ENCODE peak calls at places on chromosomes 7 and 10, in four cellular contexts. F is WTC11, I is GM12878, G is K562. O is an unnamed sample.

GRCh38 chr7:4233621-4234497 is 448.2 kb upstream of the FOXK1 start:
- DNase-seq in I (no peak), F (no peak), G (no peak), O (no peak)

GRCh38 chr10:121595806-121596667 is 2.2 kb downstream of the FGFR2 start:
- DNase-seq in I (no peak), F (peak), G (no peak), O (no peak)

GRCh38 chr10:126387931-126388911 is at the start of gene ADAM12:
- DNase-seq in F (peak), G (no peak), I (no peak), O (no peak)

GRCh38 chr10:14698487-14699170 is 76.1 kb downstream of the FAM107B start:
- DNase-seq in G (no peak), F (no peak), I (no peak), O (no peak)

GRCh38 chr7:41621953-41622831 is 80.7 kb downstream of the INHBA start:
- DNase-seq in I (no peak), F (no peak), G (no peak), O (no peak)

GRCh38 chr10:117610321-117610720 is 67.8 kb downstream of the EMX2 start:
- DNase-seq in F (no peak), G (no peak), I (no peak), O (no peak)

GRCh38 chr10:11851910-11852309 is 28.8 kb downstream of the PROSER2 start:
- DNase-seq in G (no peak), I (no peak), F (no peak), O (no peak)

GRCh38 chr7:48009954-48010353 is 19.0 kb downstream of the SUN3 start:
- DNase-seq in G (no peak), F (no peak), I (no peak), O (no peak)

GRCh38 chr10:98225000-98225399 is 43.0 kb downstream of the LOXL4 start:
- DNase-seq in F (no peak), G (no peak), I (no peak), O (no peak)

GRCh38 chr10:61271127-61271780 is 181.9 kb downstream of the TMEM26 start:
- DNase-seq in F (no peak), I (no peak), G (no peak), O (peak)

GRCh38 chr10:49577182-49577925 is 32.8 kb upstream of the SLC18A3 start:
- DNase-seq in F (no peak), G (no peak), I (no peak), O (no peak)

GRCh38 chr10:97789770-97790397 is 18.1 kb upstream of the SFRP5 start:
- DNase-seq in F (no peak), I (no peak), G (no peak), O (no peak)

GRCh38 chr10:125057158-125058001 is 103.0 kb downstream of the CTBP2 start:
- DNase-seq in I (no peak), F (no peak), G (peak), O (no peak)

GRCh38 chr7:130891254-130892094 is 157.5 kb upstream of the KLF14 start:
- DNase-seq in F (no peak), I (no peak), G (no peak), O (no peak)

GRCh38 chr10:97734021-97734420 is 2.9 kb upstream of the ZFYVE27 start:
- DNase-seq in I (no peak), G (no peak), F (no peak), O (no peak)

GRCh38 chr7:34025579-34025978 is 120.2 kb downstream of the BMPER start:
- DNase-seq in I (no peak), F (no peak), G (no peak), O (no peak)

GRCh38 chr10:43203491-43204393 is 63.1 kb downstream of the RASGEF1A start:
- DNase-seq in I (no peak), F (peak), G (peak), O (no peak)

GRCh38 chr10:102678842-102679289 is 34.6 kb downstream of the TRIM8 start:
- DNase-seq in F (peak), I (no peak), G (peak), O (peak)

GRCh38 chr7:55163733-55164132 is 144.9 kb downstream of the EGFR start:
- DNase-seq in F (no peak), G (no peak), I (no peak), O (no peak)

GRCh38 chr10:129642427-129642826 is 175.4 kb downstream of the MGMT start:
- DNase-seq in I (no peak), G (no peak), F (no peak), O (peak)

GRCh38 chr7:110944966-110945644 is 145.8 kb upstream of the LRRN3 start:
- DNase-seq in I (no peak), F (no peak), G (no peak), O (no peak)

GRCh38 chr7:149637911-149638565 is 135.3 kb downstream of the ZNF467 start:
- DNase-seq in I (no peak), F (no peak), G (peak), O (no peak)

GRCh38 chr7:155141562-155141961 is 71.4 kb downstream of the HTR5A start:
- DNase-seq in I (no peak), F (no peak), G (no peak), O (no peak)

GRCh38 chr7:30983042-30983913 is 19.5 kb downstream of the GHRHR start:
- DNase-seq in I (no peak), F (peak), G (peak), O (peak)

GRCh38 chr7:80771523-80771922 is 133.1 kb downstream of the CD36 start:
- DNase-seq in I (no peak), F (no peak), G (no peak), O (no peak)

GRCh38 chr7:157669768-157670345 is 333.1 kb downstream of the DNAJB6 start:
- DNase-seq in G (no peak), F (no peak), I (no peak), O (no peak)

GRCh38 chr7:120272261-120272895 is 597 bp upstream of the KCND2 start:
- DNase-seq in F (peak), I (peak), G (peak), O (peak)

GRCh38 chr10:70267161-70267933 is 16.5 kb downstream of the NPFFR1 start:
- DNase-seq in G (peak), F (peak), I (no peak), O (no peak)

GRCh38 chr10:71225291-71226058 is 13.1 kb downstream of the UNC5B start:
- DNase-seq in G (no peak), I (no peak), F (no peak), O (no peak)

GRCh38 chr10:119104653-119105024 is 726 bp downstream of the DENND10 start:
- DNase-seq in G (no peak), F (peak), I (no peak), O (no peak)

GRCh38 chr7:139095194-139095659 is 14.3 kb downstream of the ZC3HAV1 start:
- DNase-seq in G (no peak), I (peak), F (no peak), O (no peak)

GRCh38 chr10:11795101-11795920 is 27.8 kb upstream of the PROSER2 start:
- DNase-seq in F (no peak), I (no peak), G (no peak), O (no peak)

GRCh38 chr10:43983405-43983804 is 334.7 kb upstream of the ZNF32 start:
- DNase-seq in F (no peak), G (no peak), I (no peak), O (no peak)

DNA sequence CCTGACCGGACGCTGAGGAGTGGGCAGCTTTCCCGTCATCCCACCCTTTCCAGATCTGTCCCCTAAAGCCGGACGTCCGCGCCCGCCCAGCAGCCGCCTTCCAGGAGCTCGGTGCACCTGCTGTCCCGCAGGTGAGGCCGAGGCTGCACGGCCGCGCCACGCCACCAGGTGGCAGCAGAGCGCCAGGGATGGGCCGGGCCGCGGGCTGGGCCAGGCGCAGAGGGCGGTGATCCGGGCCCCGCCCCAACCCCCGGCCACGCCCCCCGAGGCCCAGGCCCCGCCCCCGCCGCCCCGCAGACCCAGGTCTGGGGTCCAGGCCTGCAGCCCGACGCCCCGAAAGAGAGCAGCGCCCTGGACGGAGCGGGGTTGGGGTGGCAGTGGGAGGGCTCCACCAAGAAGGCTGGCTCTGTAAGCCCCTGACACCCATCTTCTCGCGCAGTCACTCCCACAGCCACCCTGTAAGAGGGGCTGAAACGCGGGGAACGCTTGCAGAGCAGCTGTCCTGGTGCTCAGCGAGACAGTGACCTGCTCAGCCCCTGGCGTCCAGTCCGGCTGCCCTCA is 32.2 kb downstream of the FOXL3 start:
- DNase-seq in F (peak), G (peak), I (no peak), O (no peak)
- TF ChIP-seq NR2C2 in F (no peak), G (no peak), I (no peak), O (no peak)

GRCh38 chr10:5681930-5682329 is 2.7 kb upstream of the TASOR2 start:
- DNase-seq in G (no peak), F (no peak), I (no peak), O (no peak)

GRCh38 chr10:5684318-5684970 is at the start of gene TASOR2:
- DNase-seq in G (peak), I (peak), F (peak), O (peak)

GRCh38 chr10:5683065-5683464 is 1.6 kb upstream of the TASOR2 start:
- DNase-seq in G (no peak), F (no peak), I (no peak), O (no peak)

GRCh38 chr10:5685764-5686240 is 1.2 kb downstream of the TASOR2 start:
- DNase-seq in F (no peak), G (no peak), I (no peak), O (no peak)

GRCh38 chr10:5684971-5685763 is 529 bp downstream of the TASOR2 start:
- DNase-seq in G (peak), F (peak), I (peak), O (peak)
- TF ChIP-seq NR2C2 in G (peak), F (no peak), I (no peak), O (peak)

GRCh38 chr7:50657912-50658311 is 92.7 kb upstream of the DDC start:
- DNase-seq in G (no peak), F (no peak), I (no peak), O (no peak)

GRCh38 chr7:50658696-50659095 is 93.5 kb upstream of the DDC start:
- DNase-seq in G (no peak), I (no peak), F (no peak), O (no peak)

GRCh38 chr7:50656141-50656895 is 91.1 kb upstream of the DDC start:
- DNase-seq in F (no peak), I (no peak), G (no peak), O (no peak)

GRCh38 chr7:50655490-50655889 is 90.3 kb upstream of the DDC start:
- DNase-seq in I (no peak), G (no peak), F (no peak), O (no peak)

DNA sequence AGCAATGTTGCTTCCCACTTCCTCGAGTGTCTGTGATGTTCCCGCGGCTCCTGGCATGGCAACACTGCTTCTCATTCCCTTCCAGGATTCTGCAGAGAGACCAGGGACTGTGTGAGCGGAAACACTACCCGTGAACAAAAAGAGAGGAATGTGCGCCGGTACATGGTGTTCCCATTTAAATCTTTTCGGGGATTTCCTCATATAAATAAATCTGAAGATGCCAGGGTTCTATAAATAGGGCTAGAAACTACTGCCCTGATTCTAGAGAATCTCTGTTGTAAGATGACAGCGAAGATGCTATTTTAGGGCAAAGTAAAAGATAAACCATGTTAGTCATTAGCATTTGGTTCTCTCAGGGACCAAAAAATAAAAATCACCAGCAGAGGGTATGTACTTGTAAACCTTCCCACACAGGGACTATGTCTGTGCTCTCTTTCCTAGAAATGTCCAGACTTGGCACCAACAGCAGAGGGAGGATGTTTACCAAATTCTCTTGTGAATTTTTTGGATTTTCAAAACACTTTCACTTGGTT is 92.2 kb upstream of the DDC start:
- DNase-seq in F (no peak), I (no peak), G (no peak), O (no peak)
- TF ChIP-seq NR2C2 in F (no peak), I (no peak), G (no peak), O (no peak)

DNA sequence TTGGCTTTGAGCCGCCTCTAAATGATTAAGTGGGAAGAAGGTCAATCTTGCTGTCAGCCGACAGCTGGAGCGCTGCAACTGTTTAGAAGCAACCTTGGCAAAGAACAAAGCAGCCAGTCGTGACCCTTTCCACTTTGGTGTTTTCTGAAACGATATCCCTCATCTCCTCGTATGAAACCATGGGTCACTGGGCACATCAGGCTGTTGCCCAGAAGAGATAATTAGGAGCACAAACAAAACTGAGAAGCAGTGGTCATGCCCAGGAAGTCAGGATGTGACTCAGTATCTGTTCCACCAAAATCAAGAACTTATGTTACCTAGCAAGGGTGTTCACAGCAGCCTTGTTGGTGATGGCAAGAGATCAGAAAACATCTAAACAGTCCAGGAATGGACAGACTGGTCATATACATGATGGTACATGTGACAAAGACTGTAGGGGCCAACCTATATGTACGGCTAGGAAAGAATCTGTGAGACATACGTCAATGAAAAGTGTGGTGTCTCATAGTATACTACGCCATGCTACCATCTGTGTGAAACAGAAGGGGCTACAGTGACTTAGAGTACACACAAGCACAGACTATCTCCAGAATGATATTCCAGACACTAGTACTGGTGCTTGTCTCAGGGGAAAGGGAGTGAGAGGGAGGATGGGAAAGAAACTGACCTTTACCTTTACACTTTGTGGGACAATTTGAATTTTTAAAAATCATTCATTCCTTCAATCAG is 22.4 kb downstream of the STN1 start:
- DNase-seq in I (no peak), G (no peak), F (no peak), O (no peak)
- TF ChIP-seq NR2C2 in I (no peak), G (no peak), F (no peak), O (no peak)

DNA sequence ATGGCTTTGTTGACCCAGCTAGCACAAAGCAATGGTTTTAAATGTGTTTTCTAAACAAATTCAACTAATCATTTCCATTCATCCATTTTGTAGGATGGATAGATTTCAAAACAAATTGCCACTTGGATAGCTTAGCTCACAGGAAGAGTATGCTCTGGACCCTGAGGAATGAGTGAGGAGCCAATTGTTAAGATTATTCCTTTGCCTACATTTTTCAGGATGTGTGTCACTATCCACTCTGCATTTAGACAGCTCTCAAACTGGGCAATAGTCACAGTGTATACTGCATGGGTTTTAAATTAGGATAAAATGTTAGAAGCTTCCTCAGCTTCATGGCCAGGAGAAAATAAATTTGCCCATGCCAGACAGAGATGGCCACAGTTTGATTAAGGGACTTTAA is 605.6 kb upstream of the TEX47 start:
- DNase-seq in G (no peak), I (no peak), F (no peak), O (no peak)
- TF ChIP-seq NR2C2 in G (no peak), I (no peak), F (no peak), O (no peak)

GRCh38 chr10:112000466-112000865 is 183.1 kb downstream of the GPAM start:
- DNase-seq in G (no peak), I (no peak), F (no peak), O (no peak)
- TF ChIP-seq NR2C2 in G (no peak), I (no peak), F (no peak), O (no peak)

DNA sequence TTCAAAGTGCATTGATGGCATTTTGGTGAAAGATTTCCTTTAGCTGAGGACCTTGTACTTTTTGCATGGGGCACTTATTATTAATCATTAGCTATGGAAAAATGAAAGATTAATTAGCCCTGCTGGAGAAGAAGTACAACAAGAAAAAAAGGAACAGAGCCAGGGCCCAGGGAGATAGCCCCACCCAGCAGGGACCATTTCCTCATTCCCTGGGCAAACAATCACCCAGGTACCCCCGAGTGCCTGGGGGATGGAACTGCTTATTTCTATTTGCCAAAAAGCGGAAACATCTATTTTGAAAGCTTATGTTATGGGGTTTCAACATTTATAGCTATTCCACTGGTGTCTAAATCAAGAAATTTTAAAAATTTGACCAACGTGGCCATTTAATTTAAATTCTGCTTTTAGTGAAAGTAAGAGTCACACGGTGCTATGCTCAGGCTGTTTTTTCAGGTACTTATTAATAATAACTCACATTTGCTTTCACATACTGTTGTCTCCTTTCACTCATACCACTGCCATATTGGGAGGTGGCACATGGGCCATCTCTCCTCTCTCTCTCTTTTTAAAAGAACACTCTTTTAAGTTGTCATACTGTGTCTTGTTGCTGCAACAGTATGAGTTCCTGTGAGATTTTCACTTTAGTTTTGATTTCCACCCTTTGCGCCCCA is 143.6 kb upstream of the KIF5B start:
- DNase-seq in G (no peak), F (no peak), I (no peak), O (no peak)
- TF ChIP-seq NR2C2 in G (no peak), F (no peak), I (no peak), O (no peak)

O was measured in HepG2.